ENCODE peak calls at places on chromosomes 4 and X, in four cellular contexts. One of them, this sample, is unnamed.

GRCh38 chrX:12967711-12968465 is 7.0 kb upstream of the TMSB4X start:
- DNase-seq in upper lobe of left lung: no peak
- DNase-seq in body of pancreas: no peak
- DNase-seq in lower leg skin: no peak
- DNase-seq in this sample: peak; percentile 79

GRCh38 chrX:154401045-154401799 is 3.0 kb downstream of the RPL10 start:
- DNase-seq in upper lobe of left lung: no peak
- DNase-seq in body of pancreas: no peak
- DNase-seq in lower leg skin: no peak
- DNase-seq in this sample: no peak

GRCh38 chrX:20267924-20268701 is 1.4 kb upstream of the RPS6KA3 start:
- DNase-seq in upper lobe of left lung: peak; percentile 84
- DNase-seq in body of pancreas: peak; percentile 55
- DNase-seq in lower leg skin: peak; percentile 90
- DNase-seq in this sample: peak; percentile 87

GRCh38 chr4:176307591-176307920 is 12.2 kb upstream of the SPCS3 start:
- DNase-seq in upper lobe of left lung: no peak
- DNase-seq in body of pancreas: no peak
- DNase-seq in lower leg skin: no peak
- DNase-seq in this sample: no peak

GRCh38 chr4:145904413-145905177 is 34.0 kb downstream of the ZNF827 start:
- DNase-seq in upper lobe of left lung: no peak
- DNase-seq in body of pancreas: no peak
- DNase-seq in lower leg skin: no peak
- DNase-seq in this sample: no peak

GRCh38 chr4:66585767-66586166 is 915.5 kb upstream of the EPHA5 start:
- DNase-seq in upper lobe of left lung: no peak
- DNase-seq in body of pancreas: no peak
- DNase-seq in lower leg skin: no peak
- DNase-seq in this sample: no peak

GRCh38 chr4:126890994-126891393 is 741.8 kb upstream of the INTU start:
- DNase-seq in upper lobe of left lung: no peak
- DNase-seq in body of pancreas: no peak
- DNase-seq in lower leg skin: no peak
- DNase-seq in this sample: no peak

GRCh38 chrX:23726196-23726595 is 16.9 kb downstream of the ACOT9 start:
- DNase-seq in upper lobe of left lung: no peak
- DNase-seq in body of pancreas: no peak
- DNase-seq in lower leg skin: no peak
- DNase-seq in this sample: no peak

GRCh38 chr4:108337923-108338322 is 169.2 kb upstream of the LEF1 start:
- DNase-seq in upper lobe of left lung: no peak
- DNase-seq in body of pancreas: no peak
- DNase-seq in lower leg skin: no peak
- DNase-seq in this sample: no peak

GRCh38 chrX:155313766-155314165 is 20.6 kb downstream of the CLIC2 start:
- DNase-seq in upper lobe of left lung: no peak
- DNase-seq in body of pancreas: no peak
- DNase-seq in lower leg skin: no peak
- DNase-seq in this sample: no peak

DNA sequence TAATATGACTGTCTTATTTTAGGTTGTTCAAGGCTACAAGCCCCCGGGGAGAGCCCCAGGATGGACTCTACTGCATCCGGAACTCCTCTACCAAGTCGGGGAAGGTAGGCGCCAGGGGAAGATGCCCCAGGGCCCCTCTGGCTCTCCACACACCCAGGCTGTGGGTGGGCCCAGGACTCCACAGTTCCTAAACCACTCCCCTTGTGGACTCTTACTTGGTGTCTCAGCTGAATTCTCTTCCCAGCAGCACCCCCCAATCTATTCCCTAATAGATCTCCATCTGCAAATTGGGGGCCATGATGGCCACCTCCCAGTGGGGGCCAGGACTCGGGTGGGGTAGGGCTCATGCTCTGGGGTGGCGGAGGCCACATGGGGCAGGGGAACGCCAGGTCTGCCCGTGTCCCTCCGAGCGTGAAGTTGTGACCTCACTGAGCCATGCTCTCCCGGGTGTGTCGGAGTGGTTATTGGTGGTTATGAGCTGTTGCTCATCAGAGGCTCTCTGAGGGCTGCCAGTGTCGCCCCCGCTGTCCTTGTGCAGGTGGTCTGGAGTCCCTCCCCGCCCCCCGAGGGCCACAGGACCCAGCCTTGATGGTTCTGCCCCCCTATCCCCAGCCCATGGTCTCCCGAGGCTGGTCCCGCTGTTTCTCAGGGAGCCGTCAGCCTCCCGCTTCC is 11.2 kb upstream of the ADD1 start:
- DNase-seq in upper lobe of left lung: peak; percentile 53
- DNase-seq in body of pancreas: peak; percentile 8
- DNase-seq in lower leg skin: peak; percentile 85
- DNase-seq in this sample: peak; percentile 84
- TF ChIP-seq POLR2A in upper lobe of left lung: no peak
- TF ChIP-seq POLR2A in body of pancreas: no peak
- TF ChIP-seq POLR2A in lower leg skin: no peak
- TF ChIP-seq POLR2A in this sample: no peak

GRCh38 chr4:7041851-7042696 is 1.1 kb upstream of the TADA2B start:
- DNase-seq in upper lobe of left lung: peak; percentile 79
- DNase-seq in body of pancreas: peak; percentile 51
- DNase-seq in lower leg skin: peak; percentile 90
- DNase-seq in this sample: peak; percentile 93

GRCh38 chr4:7041246-7041645 is 1.9 kb upstream of the TADA2B start:
- DNase-seq in upper lobe of left lung: no peak
- DNase-seq in body of pancreas: no peak
- DNase-seq in lower leg skin: no peak
- DNase-seq in this sample: peak; percentile 73

GRCh38 chr4:7043521-7044414 is 596 bp downstream of the TADA2B start:
- DNase-seq in upper lobe of left lung: peak; percentile 93
- DNase-seq in body of pancreas: peak; percentile 58
- DNase-seq in lower leg skin: peak; percentile 90
- DNase-seq in this sample: peak; percentile 94

GRCh38 chr4:7044415-7044930 is 1.3 kb downstream of the TADA2B start:
- DNase-seq in upper lobe of left lung: no peak
- DNase-seq in body of pancreas: peak; percentile 35
- DNase-seq in lower leg skin: no peak
- DNase-seq in this sample: no peak

DNA sequence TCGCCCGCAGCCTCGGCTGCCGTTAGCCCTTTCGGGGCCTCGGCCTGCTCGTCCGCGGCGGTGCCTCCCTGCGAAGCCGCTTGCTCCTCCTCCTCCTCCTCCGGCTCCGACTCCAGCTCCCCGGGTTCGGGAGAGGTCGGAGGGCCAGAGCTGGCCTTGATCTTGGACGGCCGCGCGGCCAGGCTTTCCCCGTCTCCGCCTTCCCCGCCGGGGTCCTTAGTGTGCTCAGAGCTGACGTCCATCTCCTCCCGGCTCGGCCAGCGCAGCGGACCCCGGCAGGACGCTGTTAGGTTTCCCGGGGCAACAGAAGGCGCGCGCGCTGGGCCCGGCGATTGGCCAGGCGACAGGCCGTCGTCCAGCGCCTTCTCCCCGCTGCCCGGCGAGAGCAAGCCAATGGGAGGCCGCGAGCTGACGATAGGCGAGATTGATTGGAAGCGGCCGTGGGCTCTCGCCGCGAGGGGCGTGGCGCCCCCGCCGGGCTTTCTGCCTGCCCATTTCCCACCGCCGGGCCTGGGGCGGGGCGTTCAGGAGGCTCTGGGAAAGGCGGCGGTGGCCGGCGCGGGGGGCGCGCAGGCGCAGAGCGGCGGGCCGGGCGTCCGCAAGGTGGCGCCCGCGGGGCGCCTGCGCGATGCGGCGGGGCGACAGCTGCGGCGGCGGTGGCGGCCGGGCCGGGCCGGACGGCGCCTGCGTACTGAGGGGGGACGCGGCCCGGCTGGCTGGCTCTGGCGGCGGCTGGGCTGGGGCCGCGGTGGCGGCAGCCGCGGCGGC is at the start of gene TADA2B:
- DNase-seq in upper lobe of left lung: peak; percentile 99
- DNase-seq in body of pancreas: peak; percentile 97
- DNase-seq in lower leg skin: peak; percentile 99
- DNase-seq in this sample: peak; percentile 98
- TF ChIP-seq CTCF in upper lobe of left lung: peak; percentile 94
- TF ChIP-seq CTCF in body of pancreas: no peak
- TF ChIP-seq CTCF in lower leg skin: no peak
- TF ChIP-seq CTCF in this sample: peak; percentile 74

GRCh38 chr4:182826391-182826790 is 90.8 kb downstream of the DCTD start:
- DNase-seq in upper lobe of left lung: no peak
- DNase-seq in body of pancreas: no peak
- DNase-seq in lower leg skin: no peak
- DNase-seq in this sample: no peak
- TF ChIP-seq POLR2A in upper lobe of left lung: no peak
- TF ChIP-seq POLR2A in body of pancreas: no peak
- TF ChIP-seq POLR2A in lower leg skin: no peak
- TF ChIP-seq POLR2A in this sample: no peak

GRCh38 chr4:793941-794621 is 31.8 kb downstream of the CPLX1 start:
- DNase-seq in upper lobe of left lung: no peak
- DNase-seq in body of pancreas: no peak
- DNase-seq in lower leg skin: no peak
- DNase-seq in this sample: no peak

GRCh38 chr4:791201-791865 is 34.6 kb downstream of the CPLX1 start:
- DNase-seq in upper lobe of left lung: peak; percentile 69
- DNase-seq in body of pancreas: no peak
- DNase-seq in lower leg skin: no peak
- DNase-seq in this sample: no peak

GRCh38 chr4:793109-793861 is 32.6 kb downstream of the CPLX1 start:
- DNase-seq in upper lobe of left lung: peak; percentile 75
- DNase-seq in body of pancreas: no peak
- DNase-seq in lower leg skin: no peak
- DNase-seq in this sample: no peak

GRCh38 chr4:791866-792630 is 33.9 kb downstream of the CPLX1 start:
- DNase-seq in upper lobe of left lung: peak; percentile 91
- DNase-seq in body of pancreas: no peak
- DNase-seq in lower leg skin: no peak
- DNase-seq in this sample: no peak

GRCh38 chr4:792729-793108 is 33.2 kb downstream of the CPLX1 start:
- DNase-seq in upper lobe of left lung: no peak
- DNase-seq in body of pancreas: no peak
- DNase-seq in lower leg skin: no peak
- DNase-seq in this sample: no peak
- TF ChIP-seq CTCF in upper lobe of left lung: no peak
- TF ChIP-seq CTCF in body of pancreas: no peak
- TF ChIP-seq CTCF in lower leg skin: no peak
- TF ChIP-seq CTCF in this sample: no peak

GRCh38 chr4:101299021-101299420 is 48.3 kb downstream of the PPP3CA start:
- DNase-seq in upper lobe of left lung: no peak
- DNase-seq in body of pancreas: no peak
- DNase-seq in lower leg skin: no peak
- DNase-seq in this sample: no peak
- TF ChIP-seq POLR2A in upper lobe of left lung: no peak
- TF ChIP-seq POLR2A in body of pancreas: no peak
- TF ChIP-seq POLR2A in lower leg skin: no peak
- TF ChIP-seq POLR2A in this sample: no peak

DNA sequence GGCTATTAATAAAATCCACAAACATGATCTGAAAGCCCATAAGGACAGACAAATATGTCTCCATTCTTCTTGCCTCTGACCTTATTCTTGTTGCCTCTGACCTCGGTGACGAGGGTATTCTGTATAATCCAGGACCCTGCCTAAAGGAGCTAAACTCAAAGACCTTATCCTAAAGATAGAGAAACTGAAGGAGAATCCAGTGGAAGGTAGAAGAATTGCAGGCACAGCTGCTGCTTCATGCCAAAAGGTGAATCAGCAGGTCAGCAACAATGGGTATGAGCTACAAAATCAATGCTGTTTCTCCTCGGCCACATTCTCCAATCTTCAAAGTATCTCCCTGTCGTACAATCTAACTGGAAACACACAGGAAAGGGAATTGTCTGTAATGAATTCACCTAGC is 71.4 kb downstream of the INTS6L start:
- DNase-seq in upper lobe of left lung: no peak
- DNase-seq in body of pancreas: no peak
- DNase-seq in lower leg skin: no peak
- DNase-seq in this sample: no peak
- TF ChIP-seq CTCF in upper lobe of left lung: no peak
- TF ChIP-seq CTCF in body of pancreas: no peak
- TF ChIP-seq CTCF in lower leg skin: no peak
- TF ChIP-seq CTCF in this sample: no peak

DNA sequence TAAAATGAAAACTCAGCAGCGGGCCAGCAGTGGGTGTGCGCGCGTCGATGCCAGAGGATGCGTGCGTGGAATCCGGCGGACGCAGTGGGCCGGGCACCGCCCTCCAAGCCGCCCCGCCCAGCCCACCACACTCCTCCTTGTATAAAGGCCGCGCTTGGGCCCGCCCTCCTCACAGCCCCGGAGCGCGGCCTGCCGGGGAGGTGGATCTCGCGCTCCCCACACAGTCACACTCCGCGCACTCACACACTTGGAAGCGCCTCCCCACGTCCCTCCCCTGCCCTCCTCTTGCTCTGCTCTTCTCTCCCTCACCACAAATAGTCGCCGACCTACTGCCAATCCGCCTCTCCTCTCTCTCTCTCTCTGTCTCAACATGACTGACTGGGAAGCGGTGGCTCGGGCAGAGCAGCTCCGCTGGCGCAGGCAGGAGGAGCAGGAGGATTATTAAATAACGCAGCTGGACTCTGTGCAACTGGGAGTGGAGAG is at the start of gene CCSER1:
- DNase-seq in upper lobe of left lung: peak; percentile 94
- DNase-seq in body of pancreas: peak; percentile 83
- DNase-seq in lower leg skin: peak; percentile 94
- DNase-seq in this sample: peak; percentile 95
- TF ChIP-seq POLR2A in upper lobe of left lung: peak; percentile 73
- TF ChIP-seq POLR2A in body of pancreas: peak; percentile 99
- TF ChIP-seq POLR2A in lower leg skin: no peak
- TF ChIP-seq POLR2A in this sample: peak; percentile 72

DNA sequence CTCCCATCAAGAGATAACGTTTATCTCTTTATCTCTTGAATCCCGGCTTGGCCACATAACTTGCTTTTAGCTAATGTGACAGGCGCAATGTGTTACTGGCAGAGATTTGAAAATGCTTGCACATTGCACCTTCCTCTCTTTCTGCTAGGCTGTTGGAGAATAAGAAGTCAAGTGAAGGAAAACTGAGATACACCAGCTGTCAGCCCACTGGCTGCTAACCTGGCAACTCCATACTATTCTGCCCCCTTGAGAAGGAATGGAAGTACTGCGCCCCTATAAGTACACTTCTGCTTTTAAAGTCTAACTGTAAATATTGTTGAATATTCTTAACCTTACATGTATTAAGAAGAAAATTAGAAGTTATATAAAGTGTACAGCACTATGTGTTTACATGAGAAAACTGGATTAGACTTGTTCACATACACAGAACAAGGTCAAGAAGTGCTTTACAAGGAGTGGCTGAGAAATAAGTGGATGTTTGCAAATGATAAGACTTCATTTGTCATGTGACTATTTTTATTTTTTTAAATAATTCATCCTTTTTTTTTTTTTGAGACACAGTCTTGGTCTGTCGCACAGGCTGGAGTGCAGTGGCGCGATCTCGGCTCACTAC is 424.5 kb upstream of the CTSO start:
- DNase-seq in upper lobe of left lung: no peak
- DNase-seq in body of pancreas: no peak
- DNase-seq in lower leg skin: no peak
- DNase-seq in this sample: no peak
- TF ChIP-seq CTCF in upper lobe of left lung: peak; percentile 16
- TF ChIP-seq CTCF in body of pancreas: peak; percentile 34
- TF ChIP-seq CTCF in lower leg skin: no peak
- TF ChIP-seq CTCF in this sample: peak; percentile 39

GRCh38 chrX:129843459-129844306 is at the start of gene ZDHHC9:
- DNase-seq in upper lobe of left lung: peak; percentile 94
- DNase-seq in body of pancreas: peak; percentile 87
- DNase-seq in lower leg skin: peak; percentile 98
- DNase-seq in this sample: peak; percentile 94
- TF ChIP-seq POLR2A in upper lobe of left lung: peak; percentile 57
- TF ChIP-seq POLR2A in body of pancreas: peak; percentile 49
- TF ChIP-seq POLR2A in lower leg skin: no peak
- TF ChIP-seq POLR2A in this sample: no peak